ENCODE peak calls at places on chromosomes 5 and 9, in five cellular contexts. One of them, this sample, is unnamed.
A peak's percentile ranks its signal among the peaks of the same experiment; 100 is the strongest.

GRCh38 chr5:14374100-14374499 is 207.5 kb upstream of the OTULINL start:
- DNase-seq in HCT116: no peak
- DNase-seq in body of pancreas: peak; percentile 89
- DNase-seq in IMR-90: no peak
- DNase-seq in sigmoid colon: no peak
- DNase-seq in this sample: no peak

GRCh38 chr9:130870491-130871381 is 25.9 kb downstream of the QRFP start:
- DNase-seq in sigmoid colon: no peak
- DNase-seq in body of pancreas: no peak
- DNase-seq in HCT116: no peak
- DNase-seq in IMR-90: no peak
- DNase-seq in this sample: no peak

GRCh38 chr9:3224931-3225330 is 300.9 kb downstream of the RFX3 start:
- DNase-seq in sigmoid colon: no peak
- DNase-seq in HCT116: no peak
- DNase-seq in body of pancreas: peak; percentile 6
- DNase-seq in IMR-90: no peak
- DNase-seq in this sample: no peak

GRCh38 chr5:98872679-98873078 is 56.1 kb downstream of the CHD1 start:
- DNase-seq in sigmoid colon: no peak
- DNase-seq in HCT116: no peak
- DNase-seq in body of pancreas: no peak
- DNase-seq in IMR-90: peak; percentile 37
- DNase-seq in this sample: no peak

GRCh38 chr9:70044450-70045307 is 1.0 kb downstream of the MAMDC2 start:
- DNase-seq in body of pancreas: no peak
- DNase-seq in HCT116: no peak
- DNase-seq in IMR-90: peak; percentile 63
- DNase-seq in sigmoid colon: peak; percentile 76
- DNase-seq in this sample: no peak

GRCh38 chr5:65530904-65531303 is 32.1 kb downstream of the CENPK start:
- DNase-seq in body of pancreas: no peak
- DNase-seq in HCT116: no peak
- DNase-seq in IMR-90: no peak
- DNase-seq in sigmoid colon: no peak
- DNase-seq in this sample: no peak

GRCh38 chr5:1347571-1347970 is 2.7 kb upstream of the CLPTM1L start:
- DNase-seq in body of pancreas: no peak
- DNase-seq in HCT116: no peak
- DNase-seq in sigmoid colon: no peak
- DNase-seq in IMR-90: no peak
- DNase-seq in this sample: no peak

GRCh38 chr9:113409481-113409880 is 994 bp downstream of the POLE3 start:
- DNase-seq in HCT116: no peak
- DNase-seq in IMR-90: no peak
- DNase-seq in sigmoid colon: no peak
- DNase-seq in body of pancreas: no peak
- DNase-seq in this sample: no peak

GRCh38 chr5:39584921-39585320 is 160.1 kb upstream of the DAB2 start:
- DNase-seq in HCT116: no peak
- DNase-seq in sigmoid colon: no peak
- DNase-seq in body of pancreas: no peak
- DNase-seq in IMR-90: peak; percentile 21
- DNase-seq in this sample: no peak

GRCh38 chr5:21680196-21680595 is 1172.9 kb downstream of the CDH12 start:
- DNase-seq in HCT116: no peak
- DNase-seq in IMR-90: peak; percentile 93
- DNase-seq in sigmoid colon: no peak
- DNase-seq in body of pancreas: peak; percentile 2
- DNase-seq in this sample: no peak

GRCh38 chr9:34587271-34587670 is 2.3 kb downstream of the CNTFR start:
- DNase-seq in HCT116: no peak
- DNase-seq in body of pancreas: no peak
- DNase-seq in IMR-90: no peak
- DNase-seq in sigmoid colon: no peak
- DNase-seq in this sample: no peak

GRCh38 chr9:14868772-14869583 is 41.2 kb downstream of the FREM1 start:
- DNase-seq in body of pancreas: no peak
- DNase-seq in HCT116: no peak
- DNase-seq in sigmoid colon: no peak
- DNase-seq in IMR-90: no peak
- DNase-seq in this sample: no peak

GRCh38 chr5:168844566-168845296 is 265.6 kb upstream of the PANK3 start:
- DNase-seq in body of pancreas: no peak
- DNase-seq in IMR-90: no peak
- DNase-seq in HCT116: no peak
- DNase-seq in sigmoid colon: no peak
- DNase-seq in this sample: no peak

GRCh38 chr9:99030082-99030481 is 74.8 kb upstream of the TGFBR1 start:
- DNase-seq in HCT116: no peak
- DNase-seq in IMR-90: peak; percentile 99
- DNase-seq in sigmoid colon: no peak
- DNase-seq in body of pancreas: no peak
- DNase-seq in this sample: no peak

GRCh38 chr9:135471751-135472640 is 7.6 kb upstream of the PPP1R26 start:
- DNase-seq in sigmoid colon: no peak
- DNase-seq in body of pancreas: no peak
- DNase-seq in HCT116: no peak
- DNase-seq in IMR-90: peak; percentile 15
- DNase-seq in this sample: no peak

DNA sequence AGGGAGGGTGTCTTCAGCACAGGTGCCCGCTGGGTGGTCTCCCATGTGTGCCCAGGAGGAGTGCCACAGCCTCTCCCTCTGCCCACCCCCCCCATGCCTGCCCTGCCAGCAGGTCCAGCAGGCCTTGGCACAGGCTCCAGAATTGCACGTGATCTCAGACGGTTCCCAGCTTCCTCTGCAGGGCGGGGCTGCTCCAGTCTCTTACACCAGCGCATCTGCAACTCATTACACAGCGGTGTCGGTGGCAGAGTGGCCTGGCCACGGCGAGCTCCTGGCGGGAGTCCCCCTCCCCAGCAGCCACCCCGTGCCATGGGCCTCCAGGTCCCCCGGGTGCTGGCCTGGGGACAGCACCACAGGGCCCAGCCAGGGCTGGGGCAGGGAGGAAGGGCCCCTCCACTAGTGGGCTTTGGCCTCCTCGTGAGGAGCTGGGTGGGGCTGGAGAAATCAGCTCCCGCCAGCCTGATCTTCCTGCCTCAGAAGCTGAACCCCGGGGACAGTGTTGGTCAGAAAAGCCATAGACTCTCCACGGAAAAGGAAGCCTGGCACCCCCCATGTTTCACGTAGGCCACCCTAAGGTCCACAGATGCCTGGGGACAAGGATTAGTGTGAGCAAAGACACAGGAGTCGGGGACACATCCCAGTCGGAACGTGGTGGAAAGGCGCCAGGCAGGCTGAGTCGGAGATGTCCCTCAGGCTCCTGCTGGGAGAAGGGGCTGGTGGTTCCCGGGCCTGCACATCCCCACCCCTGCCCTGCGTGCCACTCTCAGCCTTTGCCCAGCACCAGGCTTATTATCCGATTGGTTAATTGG is 40.2 kb downstream of the RXRA start:
- DNase-seq in IMR-90: peak; percentile 83
- DNase-seq in HCT116: no peak
- DNase-seq in sigmoid colon: peak; percentile 98
- DNase-seq in body of pancreas: peak; percentile 94
- DNase-seq in this sample: peak; percentile 91
- TF ChIP-seq POLR2A in IMR-90: no peak
- TF ChIP-seq POLR2A in HCT116: no peak
- TF ChIP-seq POLR2A in sigmoid colon: peak; percentile 74
- TF ChIP-seq POLR2A in body of pancreas: no peak
- TF ChIP-seq POLR2A in this sample: peak; percentile 47

GRCh38 chr5:77560677-77561263 is 68.7 kb upstream of the WDR41 start:
- DNase-seq in IMR-90: peak; percentile 55
- DNase-seq in body of pancreas: no peak
- DNase-seq in HCT116: peak; percentile 38
- DNase-seq in sigmoid colon: no peak
- DNase-seq in this sample: no peak

GRCh38 chr5:77561965-77562364 is 69.8 kb upstream of the WDR41 start:
- DNase-seq in HCT116: no peak
- DNase-seq in body of pancreas: no peak
- DNase-seq in sigmoid colon: no peak
- DNase-seq in IMR-90: no peak
- DNase-seq in this sample: no peak

GRCh38 chr5:77568555-77568954 is 70.0 kb downstream of the OTP start:
- DNase-seq in body of pancreas: no peak
- DNase-seq in sigmoid colon: no peak
- DNase-seq in IMR-90: no peak
- DNase-seq in HCT116: no peak
- DNase-seq in this sample: no peak

GRCh38 chr5:77568082-77568481 is 70.4 kb downstream of the OTP start:
- DNase-seq in HCT116: no peak
- DNase-seq in body of pancreas: no peak
- DNase-seq in sigmoid colon: no peak
- DNase-seq in IMR-90: no peak
- DNase-seq in this sample: no peak

DNA sequence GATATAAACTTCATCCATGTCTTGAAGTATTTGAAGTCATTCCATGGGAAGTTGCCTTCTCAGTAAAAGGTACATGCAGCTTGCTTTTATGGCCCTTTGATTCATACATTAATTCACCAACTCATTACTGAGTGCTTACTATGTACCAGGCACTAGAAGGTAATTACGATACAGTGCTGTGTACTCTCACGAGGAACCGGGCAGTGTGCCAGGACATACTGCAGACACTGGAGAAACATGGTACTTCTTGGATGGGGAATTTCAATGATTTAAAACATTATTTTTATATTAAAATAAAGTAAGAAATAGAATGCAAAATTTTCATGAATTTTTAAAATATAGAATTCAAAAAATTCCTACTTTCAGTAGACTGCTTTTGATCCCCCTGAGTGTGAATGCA is 71.4 kb upstream of the WDR41 start:
- DNase-seq in IMR-90: no peak
- DNase-seq in sigmoid colon: no peak
- DNase-seq in body of pancreas: no peak
- DNase-seq in HCT116: no peak
- DNase-seq in this sample: no peak
- H3K27me3 ChIP-seq in IMR-90: peaks cover 17% of the 10 kb centered on the region
- H3K27me3 ChIP-seq in sigmoid colon: no peaks in the 10 kb centered on the region
- H3K27me3 ChIP-seq in body of pancreas: no peaks in the 10 kb centered on the region
- H3K27me3 ChIP-seq in HCT116: no peaks in the 10 kb centered on the region
- H3K27me3 ChIP-seq in this sample: no peaks in the 10 kb centered on the region

GRCh38 chr9:94168203-94169000 is 84.1 kb downstream of the PTPDC1 start:
- DNase-seq in sigmoid colon: no peak
- DNase-seq in IMR-90: peak; percentile 40
- DNase-seq in body of pancreas: no peak
- DNase-seq in HCT116: no peak
- DNase-seq in this sample: no peak
- H3K4me3 ChIP-seq in sigmoid colon: peak overlapping the region; percentile 92
- H3K4me3 ChIP-seq in IMR-90: peak overlapping the region; percentile 93
- H3K4me3 ChIP-seq in body of pancreas: no peak overlapping the region
- H3K4me3 ChIP-seq in HCT116: peak overlapping the region; percentile 79
- H3K4me3 ChIP-seq in this sample: peak overlapping the region; percentile 79

GRCh38 chr9:71145179-71145578 is 23.8 kb upstream of the TRPM3 start:
- DNase-seq in body of pancreas: peak; percentile 13
- DNase-seq in sigmoid colon: no peak
- DNase-seq in IMR-90: no peak
- DNase-seq in HCT116: no peak
- DNase-seq in this sample: no peak
- TF ChIP-seq POLR2A in body of pancreas: no peak
- TF ChIP-seq POLR2A in sigmoid colon: no peak
- TF ChIP-seq POLR2A in IMR-90: no peak
- TF ChIP-seq POLR2A in HCT116: no peak
- TF ChIP-seq POLR2A in this sample: no peak

GRCh38 chr9:86545085-86545484 is 190.9 kb upstream of the TUT7 start:
- DNase-seq in IMR-90: no peak
- DNase-seq in sigmoid colon: no peak
- DNase-seq in body of pancreas: no peak
- DNase-seq in HCT116: no peak
- DNase-seq in this sample: no peak

GRCh38 chr9:86546712-86547111 is 192.5 kb upstream of the TUT7 start:
- DNase-seq in HCT116: no peak
- DNase-seq in sigmoid colon: no peak
- DNase-seq in IMR-90: no peak
- DNase-seq in body of pancreas: no peak
- DNase-seq in this sample: no peak

GRCh38 chr9:86535406-86535915 is 181.3 kb upstream of the TUT7 start:
- DNase-seq in HCT116: no peak
- DNase-seq in IMR-90: no peak
- DNase-seq in body of pancreas: no peak
- DNase-seq in sigmoid colon: no peak
- DNase-seq in this sample: no peak

GRCh38 chr9:86540999-86541398 is 186.8 kb upstream of the TUT7 start:
- DNase-seq in IMR-90: no peak
- DNase-seq in sigmoid colon: no peak
- DNase-seq in HCT116: no peak
- DNase-seq in body of pancreas: no peak
- DNase-seq in this sample: no peak
- H3K27me3 ChIP-seq in IMR-90: no peaks in the 10 kb centered on the region
- H3K27me3 ChIP-seq in sigmoid colon: no peaks in the 10 kb centered on the region
- H3K27me3 ChIP-seq in HCT116: peaks cover 27% of the 10 kb centered on the region
- H3K27me3 ChIP-seq in body of pancreas: no peaks in the 10 kb centered on the region
- H3K27me3 ChIP-seq in this sample: no peaks in the 10 kb centered on the region

DNA sequence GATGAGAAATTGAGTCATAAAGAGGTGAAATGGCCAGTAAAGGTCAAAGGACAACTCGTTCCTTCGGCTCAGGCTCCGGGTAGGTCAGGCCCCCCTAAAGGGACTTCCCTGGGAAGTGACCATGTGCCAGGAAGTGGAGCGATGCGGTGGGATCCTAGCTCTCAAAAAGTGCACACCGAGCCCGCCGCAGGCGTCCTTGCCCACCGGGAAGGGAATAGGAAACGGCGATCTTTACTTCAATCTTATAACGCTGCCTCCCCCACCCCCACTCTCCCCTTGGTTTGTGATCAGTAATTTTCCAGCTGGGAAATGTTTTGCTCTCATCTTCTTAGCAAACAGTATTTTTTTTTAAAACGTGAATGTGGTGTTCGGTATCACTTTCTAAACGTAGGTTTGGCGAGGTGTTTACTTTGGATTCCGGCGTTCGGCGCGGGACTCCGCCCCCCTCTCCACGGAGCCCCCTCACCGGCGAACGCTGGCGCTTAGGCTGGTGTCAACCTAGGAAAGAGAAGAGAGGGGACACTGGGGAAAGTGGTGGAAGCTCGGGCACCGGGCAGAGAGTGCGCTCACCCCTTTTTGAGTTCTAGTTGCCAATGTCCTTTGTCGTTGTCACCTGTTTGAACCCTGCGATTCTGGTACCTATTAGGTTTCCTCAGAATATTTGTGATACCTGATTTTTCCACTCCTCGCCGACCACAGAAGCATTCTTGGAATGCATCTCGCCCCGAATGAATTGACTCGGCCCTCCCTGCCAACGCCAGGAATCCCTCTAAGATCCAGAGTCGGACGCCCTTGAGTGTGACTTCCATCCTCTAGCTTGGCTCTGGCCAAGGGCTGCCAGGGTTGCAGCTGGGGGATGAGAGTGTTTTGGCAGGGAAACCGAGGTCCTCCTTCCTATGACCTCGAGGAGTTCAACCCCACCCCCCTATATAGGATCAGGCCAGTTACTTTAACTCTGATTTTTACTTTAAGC is 1.8 kb upstream of the KLF4 start:
- DNase-seq in IMR-90: no peak
- DNase-seq in body of pancreas: peak; percentile 22
- DNase-seq in sigmoid colon: peak; percentile 81
- DNase-seq in HCT116: no peak
- DNase-seq in this sample: peak; percentile 50
- H3K4me3 ChIP-seq in IMR-90: no peak overlapping the region
- H3K4me3 ChIP-seq in body of pancreas: no peak overlapping the region
- H3K4me3 ChIP-seq in sigmoid colon: peak overlapping the region; percentile 72
- H3K4me3 ChIP-seq in HCT116: no peak overlapping the region
- H3K4me3 ChIP-seq in this sample: peak overlapping the region; percentile 57

GRCh38 chr9:4662108-4662988 is at the start of gene PLPP6:
- DNase-seq in HCT116: peak; percentile 80
- DNase-seq in sigmoid colon: peak; percentile 93
- DNase-seq in IMR-90: peak; percentile 75
- DNase-seq in body of pancreas: peak; percentile 93
- DNase-seq in this sample: peak; percentile 85
- TF ChIP-seq POLR2A in HCT116: no peak
- TF ChIP-seq POLR2A in sigmoid colon: no peak
- TF ChIP-seq POLR2A in IMR-90: peak; percentile 56
- TF ChIP-seq POLR2A in body of pancreas: peak; percentile 84
- TF ChIP-seq POLR2A in this sample: peak; percentile 61

This sample was measured in uterus.